ENCODE peak calls at places on chromosome 13, in eight cellular contexts. H is adrenal gland; T is stimulated activated CD4-positive, alpha-beta T cell treated with anti-CD3 and anti-CD28 coated beads, Interleukin-15, amount 100 ng/mL, for 48 hours; A is activated T-cell treated with anti-CD3 and anti-CD28 coated beads for 1 hour; R is C1 segment of cervical spinal cord; U is stimulated activated CD8-positive, alpha-beta memory T cell treated with anti-CD3 and anti-CD28 coated beads, Interleukin-15, amount 100 ng/mL, for 4 hours; D is mesothelial cell of epicardium; V is naive thymus-derived CD8-positive, alpha-beta T cell. W is an unnamed sample.

GRCh38 chr13:77696006-77696862 is 1.3 kb upstream of the SLAIN1 start:
- DNase-seq in T (no peak), U (no peak), D (no peak), V (no peak), A (no peak), R (no peak), H (no peak), W (no peak)

GRCh38 chr13:29800687-29801086 is 49.7 kb downstream of the UBL3 start:
- DNase-seq in U (no peak), D (no peak), A (no peak), V (no peak), H (no peak), T (no peak), R (no peak), W (no peak)

GRCh38 chr13:113823771-113824170 is 40.1 kb downstream of the GAS6 start:
- DNase-seq in U (no peak), R (no peak), H (no peak), A (no peak), T (no peak), V (no peak), D (no peak), W (no peak)

GRCh38 chr13:98972627-98973026 is 5.2 kb downstream of the DOCK9 start:
- DNase-seq in T (no peak), V (no peak), D (no peak), R (no peak), U (no peak), A (no peak), H (no peak), W (no peak)

GRCh38 chr13:59047546-59047945 is 1116.2 kb downstream of the DIAPH3 start:
- DNase-seq in A (no peak), V (no peak), R (no peak), T (no peak), H (no peak), D (no peak), U (no peak), W (no peak)

GRCh38 chr13:21095311-21095710 is 33.9 kb upstream of the LATS2 start:
- DNase-seq in T (no peak), V (no peak), D (no peak), A (no peak), R (no peak), H (no peak), U (no peak), W (no peak)

GRCh38 chr13:46052314-46053161 is at the start of gene ZC3H13:
- DNase-seq in U (peak; percentile 88), A (peak; percentile 87), V (peak; percentile 91), D (peak; percentile 86), H (peak; percentile 98), R (peak; percentile 93), T (peak; percentile 88), W (no peak)

GRCh38 chr13:110376120-110376519 is 69.0 kb downstream of the COL4A2 start:
- DNase-seq in R (no peak), U (no peak), A (no peak), V (no peak), T (no peak), D (no peak), H (peak; percentile 68), W (no peak)

GRCh38 chr13:102651892-102652291 is 43.0 kb downstream of the METTL21C start:
- DNase-seq in R (no peak), H (no peak), D (no peak), A (no peak), V (no peak), T (no peak), U (no peak), W (no peak)

GRCh38 chr13:106484755-106485193 is 50.7 kb downstream of the EFNB2 start:
- DNase-seq in T (no peak), R (no peak), D (no peak), H (no peak), V (no peak), A (no peak), U (no peak), W (no peak)

GRCh38 chr13:110258876-110259631 is 47.9 kb downstream of the COL4A1 start:
- DNase-seq in R (no peak), A (no peak), H (no peak), U (no peak), T (no peak), V (no peak), D (no peak), W (no peak)

GRCh38 chr13:44449999-44450821 is 76.6 kb downstream of the SERP2 start:
- DNase-seq in T (no peak), A (no peak), V (no peak), R (no peak), D (no peak), U (no peak), H (no peak), W (no peak)

GRCh38 chr13:29771247-29771646 is 79.2 kb downstream of the UBL3 start:
- DNase-seq in D (no peak), U (no peak), T (no peak), A (no peak), H (no peak), V (no peak), R (no peak), W (peak; percentile 15)

GRCh38 chr13:106100261-106100919 is 435.1 kb downstream of the EFNB2 start:
- DNase-seq in T (no peak), D (no peak), H (no peak), R (no peak), A (no peak), V (no peak), U (no peak), W (no peak)

GRCh38 chr13:41652735-41653361 is 195.5 kb downstream of the RGCC start:
- DNase-seq in U (peak; percentile 10), T (no peak), D (no peak), R (no peak), H (no peak), V (peak; percentile 5), A (peak; percentile 34), W (no peak)

GRCh38 chr13:19838726-19839342 is 24.6 kb downstream of the ZMYM5 start:
- DNase-seq in R (no peak), V (no peak), D (no peak), A (no peak), U (no peak), H (no peak), T (no peak), W (no peak)